ENCODE peak calls at places on chromosome 3, in six cellular contexts. Q is left ventricle myocardium inferior, E is adrenal gland, M is psoas muscle, R is mucosa of descending colon, U is brain microvascular endothelial cell. D is an unnamed sample.

GRCh38 chr3:55650011-55650410 is 162.9 kb upstream of the WNT5A start:
- DNase-seq in Q (no peak), E (no peak), M (no peak), R (no peak), U (no peak), D (no peak)

GRCh38 chr3:114861666-114862065 is 285.4 kb downstream of the ZBTB20 start:
- DNase-seq in Q (no peak), E (no peak), M (no peak), R (no peak), U (no peak), D (no peak)

GRCh38 chr3:140816372-140816771 is 125.3 kb upstream of the SLC25A36 start:
- DNase-seq in Q (no peak), E (no peak), M (no peak), R (no peak), U (no peak), D (no peak)

GRCh38 chr3:73719413-73719831 is 94.7 kb upstream of the PDZRN3 start:
- DNase-seq in Q (no peak), E (peak), M (no peak), R (no peak), U (no peak), D (no peak)

GRCh38 chr3:186772886-186773417 is 10.4 kb upstream of the EIF4A2 start:
- DNase-seq in Q (peak), E (peak), M (peak), R (peak), U (no peak), D (peak)

GRCh38 chr3:114775395-114775794 is 371.7 kb downstream of the ZBTB20 start:
- DNase-seq in Q (no peak), E (no peak), M (no peak), R (no peak), U (no peak), D (no peak)

GRCh38 chr3:56915969-56916586 is 114.3 kb upstream of the ARHGEF3 start:
- DNase-seq in Q (peak), E (no peak), M (peak), R (peak), U (no peak), D (peak)

GRCh38 chr3:138593488-138594149 is 441 bp downstream of the CEP70 start:
- DNase-seq in Q (no peak), E (no peak), M (no peak), R (no peak), U (no peak), D (no peak)

GRCh38 chr3:42582474-42583070 is 805 bp upstream of the SEC22C start:
- DNase-seq in Q (no peak), E (no peak), M (no peak), R (no peak), U (no peak), D (no peak)

GRCh38 chr3:27721717-27722564 is at the start of gene EOMES:
- DNase-seq in Q (no peak), E (peak), M (peak), R (peak), U (no peak), D (peak)

GRCh38 chr3:69326821-69327433 is 59.0 kb downstream of the FRMD4B start:
- DNase-seq in Q (no peak), E (peak), M (no peak), R (peak), U (no peak), D (no peak)

GRCh38 chr3:12751548-12751947 is 7.5 kb downstream of the TMEM40 start:
- DNase-seq in Q (no peak), E (no peak), M (no peak), R (no peak), U (no peak), D (no peak)

GRCh38 chr3:161031134-161031533 is 74.0 kb downstream of the B3GALNT1 start:
- DNase-seq in Q (no peak), E (no peak), M (no peak), R (no peak), U (no peak), D (no peak)

GRCh38 chr3:185582871-185583270 is 3.2 kb upstream of the SENP2 start:
- DNase-seq in Q (no peak), E (no peak), M (no peak), R (no peak), U (no peak), D (no peak)

GRCh38 chr3:38992117-38992779 is 59.5 kb downstream of the SCN11A start:
- DNase-seq in Q (no peak), E (no peak), M (no peak), R (no peak), U (peak), D (no peak)

GRCh38 chr3:105953831-105954230 is 85.0 kb upstream of the CBLB start:
- DNase-seq in Q (no peak), E (no peak), M (no peak), R (no peak), U (no peak), D (no peak)

GRCh38 chr3:14329116-14329830 is 73.1 kb upstream of the SLC6A6 start:
- DNase-seq in Q (no peak), E (no peak), M (no peak), R (peak), U (no peak), D (no peak)

GRCh38 chr3:133157716-133158115 is 119.5 kb downstream of the TMEM108 start:
- DNase-seq in Q (no peak), E (no peak), M (no peak), R (no peak), U (no peak), D (no peak)

GRCh38 chr3:63228677-63229076 is 49.4 kb upstream of the SYNPR start:
- DNase-seq in Q (no peak), E (peak), M (no peak), R (peak), U (peak), D (no peak)

GRCh38 chr3:188486126-188486525 is 332.2 kb downstream of the LPP start:
- DNase-seq in Q (no peak), E (no peak), M (no peak), R (no peak), U (peak), D (no peak)

GRCh38 chr3:191329654-191330308 is 545 bp downstream of the UTS2B start:
- DNase-seq in Q (peak), E (peak), M (peak), R (peak), U (no peak), D (peak)

GRCh38 chr3:194296832-194297666 is 54.1 kb downstream of the CPN2 start:
- DNase-seq in Q (no peak), E (peak), M (peak), R (peak), U (no peak), D (peak)

GRCh38 chr3:118692417-118692816 is 342.2 kb downstream of the IGSF11 start:
- DNase-seq in Q (no peak), E (no peak), M (no peak), R (no peak), U (no peak), D (no peak)

GRCh38 chr3:159977295-159977694 is 11.3 kb upstream of the IL12A start:
- DNase-seq in Q (no peak), E (no peak), M (no peak), R (peak), U (no peak), D (no peak)

GRCh38 chr3:4670352-4670751 is 177.2 kb downstream of the ITPR1 start:
- DNase-seq in Q (no peak), E (no peak), M (no peak), R (no peak), U (peak), D (no peak)
- TF ChIP-seq CTCF in Q (peak), E (no peak), M (no peak), R (no peak), U (peak), D (peak)

DNA sequence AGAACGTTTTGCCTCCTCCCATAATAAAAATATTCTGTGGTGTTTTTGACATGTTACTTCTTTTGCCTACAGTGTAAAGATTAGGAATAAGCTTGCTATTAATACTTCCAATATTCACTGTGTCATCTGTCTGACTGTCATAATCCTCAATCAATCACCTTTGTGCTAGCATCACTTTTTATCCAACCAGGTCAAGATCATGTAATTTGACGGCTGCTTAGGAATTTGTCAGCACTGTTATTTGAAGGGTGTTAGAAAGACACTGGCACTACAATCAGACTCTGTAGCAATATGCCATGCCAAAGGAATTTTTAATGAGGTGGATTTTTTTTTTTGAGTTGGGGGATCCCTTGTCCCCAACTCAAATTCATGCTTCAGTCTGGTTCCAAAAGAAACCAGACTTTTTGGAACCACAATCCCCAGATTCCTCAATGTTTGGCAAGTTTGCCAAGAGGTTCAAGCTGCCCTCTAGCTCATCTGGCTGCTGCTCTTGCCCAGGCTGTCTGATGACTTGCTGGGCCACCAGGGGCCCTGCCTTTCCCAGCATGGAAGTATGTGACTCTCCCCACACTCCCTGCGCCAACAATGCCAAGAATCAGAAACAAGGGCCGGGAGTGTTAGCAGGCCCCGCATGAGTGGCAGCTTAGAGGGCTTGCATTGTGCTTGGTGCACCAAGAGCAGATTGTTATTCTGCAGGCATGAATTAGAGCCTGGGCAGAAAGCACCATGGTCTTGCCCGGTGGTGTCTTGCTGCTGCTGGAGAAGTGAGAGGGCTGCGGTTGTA is 58.6 kb upstream of the TSC22D2 start:
- DNase-seq in Q (peak), E (no peak), M (peak), R (no peak), U (no peak), D (no peak)
- TF ChIP-seq CTCF in Q (peak), E (no peak), M (no peak), R (no peak), U (peak), D (no peak)

GRCh38 chr3:157533298-157533870 is 30.2 kb upstream of the VEPH1 start:
- DNase-seq in Q (no peak), E (no peak), M (no peak), R (no peak), U (peak), D (no peak)

GRCh38 chr3:157535667-157536066 is 32.5 kb upstream of the VEPH1 start:
- DNase-seq in Q (no peak), E (no peak), M (no peak), R (no peak), U (no peak), D (no peak)

GRCh38 chr3:157531771-157532170 is 28.6 kb upstream of the VEPH1 start:
- DNase-seq in Q (no peak), E (no peak), M (no peak), R (no peak), U (no peak), D (no peak)

GRCh38 chr3:157532529-157533297 is 29.5 kb upstream of the VEPH1 start:
- DNase-seq in Q (no peak), E (peak), M (no peak), R (peak), U (peak), D (no peak)

DNA sequence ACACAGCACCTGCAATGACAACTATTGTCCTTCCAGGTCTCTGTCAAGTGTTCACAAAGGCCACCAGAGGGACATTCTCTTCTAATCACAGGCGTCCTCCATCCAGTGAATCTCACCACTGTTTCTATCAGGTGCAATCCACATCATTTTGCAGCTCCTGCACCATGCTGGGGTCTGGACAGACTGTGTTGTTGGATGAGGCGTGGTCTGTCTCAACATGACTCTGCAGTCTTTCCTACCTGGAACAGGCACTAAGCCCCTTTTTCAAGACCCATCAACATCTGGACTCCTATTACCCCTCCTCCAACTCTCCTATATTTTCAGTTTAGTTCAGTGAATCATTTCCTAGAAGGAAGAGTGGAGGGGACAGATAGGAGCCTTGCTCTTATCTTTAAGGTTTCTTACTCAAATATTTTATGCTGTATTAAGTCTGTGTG is 31.5 kb upstream of the VEPH1 start:
- DNase-seq in Q (no peak), E (no peak), M (no peak), R (no peak), U (no peak), D (no peak)
- TF ChIP-seq CTCF in Q (no peak), E (no peak), M (no peak), R (no peak), U (no peak), D (no peak)

DNA sequence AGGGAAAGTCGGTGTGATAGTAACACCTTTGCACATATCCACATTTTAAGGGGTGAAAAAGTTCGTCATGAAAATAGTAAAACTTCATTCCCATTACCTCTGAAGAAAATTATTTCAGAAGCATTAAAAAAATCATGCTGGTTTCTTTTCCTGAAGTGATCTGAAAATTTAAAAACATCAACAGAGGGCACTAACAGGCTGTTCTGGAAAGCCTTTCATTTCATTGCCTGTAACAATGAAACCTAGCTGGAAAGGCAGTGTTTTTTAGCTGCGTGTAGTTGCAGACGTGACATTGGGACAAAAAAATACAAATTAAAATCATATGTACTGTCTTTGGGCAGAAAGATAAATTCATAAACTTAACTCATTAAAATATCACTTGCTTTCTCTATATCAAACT is 993.8 kb downstream of the GBE1 start:
- DNase-seq in Q (no peak), E (no peak), M (no peak), R (no peak), U (no peak), D (no peak)
- TF ChIP-seq CTCF in Q (no peak), E (no peak), M (no peak), R (no peak), U (no peak), D (no peak)

DNA sequence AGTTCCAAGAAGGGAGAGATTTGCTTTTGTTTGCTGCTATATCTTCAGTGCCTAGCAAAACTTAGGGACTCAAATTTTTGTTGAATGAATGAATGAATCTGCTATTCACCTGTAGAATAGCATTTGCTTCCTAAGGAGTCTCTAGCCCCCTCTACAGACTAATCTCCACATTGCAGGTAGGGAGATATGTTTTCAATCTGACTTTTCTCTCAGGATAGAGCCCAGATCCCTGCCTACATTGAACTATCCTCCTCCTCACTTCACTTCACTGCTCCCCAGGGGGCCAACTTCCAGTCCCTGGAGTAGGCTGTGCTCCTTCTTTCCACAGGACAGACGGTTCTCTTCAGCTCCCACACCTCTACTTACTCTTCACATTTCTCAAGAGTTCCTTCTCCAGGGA is 81.9 kb upstream of the PTX3 start:
- DNase-seq in Q (no peak), E (no peak), M (no peak), R (peak), U (no peak), D (no peak)
- TF ChIP-seq CTCF in Q (peak), E (peak), M (no peak), R (no peak), U (peak), D (no peak)

GRCh38 chr3:48697952-48698351 is 12.2 kb upstream of the NCKIPSD start:
- DNase-seq in Q (no peak), E (no peak), M (no peak), R (no peak), U (no peak), D (no peak)
- TF ChIP-seq CTCF in Q (no peak), E (no peak), M (no peak), R (no peak), U (no peak), D (no peak)

GRCh38 chr3:177816667-177817208 is 619.5 kb upstream of the TBL1XR1 start:
- DNase-seq in Q (no peak), E (no peak), M (no peak), R (no peak), U (peak), D (no peak)
- TF ChIP-seq CTCF in Q (peak), E (no peak), M (peak), R (no peak), U (no peak), D (no peak)

DNA sequence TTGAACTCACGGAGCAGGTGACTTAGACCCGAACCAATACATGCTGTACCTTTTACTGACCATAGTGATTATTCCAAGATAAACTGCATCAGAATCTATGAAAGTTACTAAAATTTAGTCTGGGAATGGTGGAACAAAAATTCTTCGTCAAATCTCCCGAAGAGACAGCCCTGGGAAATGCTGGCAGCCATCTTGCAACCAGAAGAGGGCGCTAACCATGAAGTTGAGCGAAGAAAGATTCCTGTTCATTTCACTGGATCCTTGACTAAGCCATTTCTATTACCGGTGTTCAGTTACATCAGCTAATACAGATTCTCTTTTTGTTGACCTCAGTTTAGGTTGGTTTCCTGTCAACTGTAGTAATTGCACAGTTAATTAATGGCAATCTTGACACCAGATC is 199.6 kb downstream of the SLC9A9 start:
- DNase-seq in Q (no peak), E (no peak), M (no peak), R (no peak), U (no peak), D (no peak)
- TF ChIP-seq CTCF in Q (no peak), E (no peak), M (no peak), R (no peak), U (peak), D (peak)